ENCODE peak calls at places on chromosomes 12 and 14, in eight cellular contexts. Z, I, R, J, B, F, H and X are unnamed samples.

GRCh38 chr12:49301759-49302158 is 6.8 kb downstream of the PRPH start:
- DNase-seq in Z (no peak), I (peak), R (no peak), J (no peak), B (no peak), F (peak), H (peak), X (no peak)

GRCh38 chr12:62537544-62537943 is 70.9 kb downstream of the MON2 start:
- DNase-seq in Z (no peak), I (peak), R (no peak), J (no peak), B (peak), F (no peak), H (peak), X (peak)

GRCh38 chr14:99389171-99389826 is 91.4 kb downstream of the SETD3 start:
- DNase-seq in Z (peak), I (no peak), R (no peak), J (no peak), B (peak), F (no peak), H (peak), X (peak)

GRCh38 chr14:24418492-24418873 is 11.0 kb downstream of the CBLN3 start:
- DNase-seq in Z (no peak), I (no peak), R (no peak), J (no peak), B (peak), F (no peak), H (no peak), X (no peak)

GRCh38 chr14:81805785-81806184 is 272.1 kb upstream of the SEL1L start:
- DNase-seq in Z (no peak), I (no peak), R (no peak), J (no peak), B (no peak), F (no peak), H (no peak), X (no peak)

GRCh38 chr14:58808828-58809227 is 171.1 kb downstream of the DACT1 start:
- DNase-seq in Z (no peak), I (no peak), R (no peak), J (no peak), B (peak), F (no peak), H (peak), X (no peak)

GRCh38 chr12:82525616-82526015 is 161.1 kb upstream of the TMTC2 start:
- DNase-seq in Z (no peak), I (no peak), R (no peak), J (no peak), B (no peak), F (no peak), H (no peak), X (no peak)

GRCh38 chr14:83071888-83072501 is 1538.3 kb upstream of the SEL1L start:
- DNase-seq in Z (no peak), I (no peak), R (no peak), J (no peak), B (peak), F (no peak), H (peak), X (no peak)

GRCh38 chr14:93525691-93526451 is 95.1 kb downstream of the UNC79 start:
- DNase-seq in Z (no peak), I (no peak), R (no peak), J (no peak), B (no peak), F (no peak), H (no peak), X (no peak)

GRCh38 chr12:108152179-108152538 is 23.1 kb downstream of the WSCD2 start:
- DNase-seq in Z (no peak), I (no peak), R (no peak), J (no peak), B (no peak), F (no peak), H (no peak), X (no peak)

GRCh38 chr12:52271157-52271556 is 3.3 kb upstream of the KRT86 start:
- DNase-seq in Z (no peak), I (no peak), R (no peak), J (no peak), B (no peak), F (no peak), H (no peak), X (no peak)

GRCh38 chr12:49619286-49619685 is 4.1 kb upstream of the PRPF40B start:
- DNase-seq in Z (no peak), I (no peak), R (no peak), J (no peak), B (no peak), F (no peak), H (no peak), X (no peak)

GRCh38 chr12:29807125-29807524 is 23.4 kb upstream of the TMTC1 start:
- DNase-seq in Z (no peak), I (no peak), R (no peak), J (no peak), B (peak), F (no peak), H (no peak), X (no peak)

GRCh38 chr14:56808314-56809201 is 1.7 kb downstream of the OTX2 start:
- DNase-seq in Z (no peak), I (no peak), R (no peak), J (no peak), B (no peak), F (no peak), H (peak), X (no peak)

GRCh38 chr14:69999246-69999645 is 120.0 kb downstream of the SMOC1 start:
- DNase-seq in Z (no peak), I (no peak), R (no peak), J (no peak), B (no peak), F (no peak), H (peak), X (peak)

GRCh38 chr14:75303415-75303814 is 24.8 kb downstream of the FOS start:
- DNase-seq in Z (peak), I (peak), R (peak), J (peak), B (peak), F (peak), H (peak), X (peak)

GRCh38 chr12:58841058-58841798 is 79.1 kb downstream of the LRIG3 start:
- DNase-seq in Z (no peak), I (no peak), R (no peak), J (peak), B (no peak), F (no peak), H (no peak), X (no peak)

GRCh38 chr14:64417042-64417770 is 29.1 kb downstream of the MTHFD1 start:
- DNase-seq in Z (no peak), I (no peak), R (no peak), J (no peak), B (no peak), F (no peak), H (no peak), X (no peak)

GRCh38 chr14:106665814-106666213 is 1139.4 kb downstream of the TMEM121 start:
- DNase-seq in Z (no peak), I (no peak), R (no peak), J (no peak), B (no peak), F (peak), H (no peak), X (no peak)

GRCh38 chr12:108634225-108634795 is 616 bp upstream of the SELPLG start:
- DNase-seq in Z (peak), I (peak), R (no peak), J (no peak), B (no peak), F (peak), H (no peak), X (no peak)

GRCh38 chr12:102961488-102961801 is 4.0 kb downstream of the ASCL1 start:
- DNase-seq in Z (no peak), I (no peak), R (no peak), J (no peak), B (no peak), F (no peak), H (no peak), X (no peak)

GRCh38 chr12:68403296-68403695 is 71.1 kb upstream of the MDM1 start:
- DNase-seq in Z (no peak), I (no peak), R (no peak), J (no peak), B (no peak), F (no peak), H (no peak), X (no peak)

GRCh38 chr12:95088339-95088738 is 14.9 kb upstream of the NR2C1 start:
- DNase-seq in Z (no peak), I (no peak), R (no peak), J (no peak), B (no peak), F (no peak), H (no peak), X (no peak)

GRCh38 chr14:32593290-32593942 is 264.3 kb downstream of the AKAP6 start:
- DNase-seq in Z (no peak), I (no peak), R (no peak), J (no peak), B (no peak), F (no peak), H (no peak), X (no peak)

GRCh38 chr14:81427348-81428058 is 27.4 kb upstream of the STON2 start:
- DNase-seq in Z (peak), I (no peak), R (no peak), J (peak), B (no peak), F (no peak), H (no peak), X (peak)

GRCh38 chr14:35909675-35910074 is 83.5 kb downstream of the BRMS1L start:
- DNase-seq in Z (no peak), I (no peak), R (no peak), J (no peak), B (no peak), F (no peak), H (peak), X (no peak)

GRCh38 chr14:58584383-58584782 is 53.4 kb upstream of the DACT1 start:
- DNase-seq in Z (no peak), I (no peak), R (no peak), J (no peak), B (no peak), F (no peak), H (no peak), X (no peak)

GRCh38 chr14:91867316-91867988 is at the start of gene TC2N:
- DNase-seq in Z (no peak), I (no peak), R (no peak), J (no peak), B (no peak), F (peak), H (no peak), X (no peak)

GRCh38 chr12:29198901-29199300 is 49.8 kb downstream of the FAR2 start:
- DNase-seq in Z (no peak), I (no peak), R (no peak), J (no peak), B (peak), F (no peak), H (no peak), X (no peak)

GRCh38 chr12:125222876-125223275 is 157.6 kb downstream of the AACS start:
- DNase-seq in Z (no peak), I (no peak), R (no peak), J (no peak), B (no peak), F (no peak), H (no peak), X (no peak)

GRCh38 chr12:2049604-2050540 is 2.9 kb upstream of the CACNA1C start:
- DNase-seq in Z (no peak), I (no peak), R (no peak), J (no peak), B (no peak), F (no peak), H (peak), X (no peak)

GRCh38 chr12:121638298-121639202 is 12.2 kb downstream of the ORAI1 start:
- DNase-seq in Z (no peak), I (no peak), R (no peak), J (no peak), B (no peak), F (no peak), H (no peak), X (no peak)

GRCh38 chr12:108693781-108694180 is 37.5 kb downstream of the CORO1C start:
- DNase-seq in Z (no peak), I (no peak), R (no peak), J (no peak), B (no peak), F (no peak), H (no peak), X (no peak)

GRCh38 chr12:74292351-74293194 is 245.1 kb upstream of the ATXN7L3B start:
- DNase-seq in Z (no peak), I (no peak), R (no peak), J (no peak), B (no peak), F (no peak), H (no peak), X (no peak)